ENCODE peak calls at places on chromosome 10, in seven cellular contexts. One of them, this sample, is unnamed.

GRCh38 chr10:95814011-95814727 is 58.2 kb downstream of the ENTPD1 start:
- DNase-seq in GM20000: no peak
- DNase-seq in A673: peak; percentile 3
- DNase-seq in fibroblast of lung: peak; percentile 94
- DNase-seq in GM23338: peak; percentile 30
- DNase-seq in breast epithelium: no peak
- DNase-seq in AG04450: peak; percentile 59
- DNase-seq in this sample: peak; percentile 75

GRCh38 chr10:15460661-15461060 is 89.6 kb upstream of the FAM171A1 start:
- DNase-seq in AG04450: no peak
- DNase-seq in GM23338: no peak
- DNase-seq in A673: no peak
- DNase-seq in fibroblast of lung: no peak
- DNase-seq in GM20000: no peak
- DNase-seq in breast epithelium: no peak
- DNase-seq in this sample: no peak

GRCh38 chr10:129912161-129912917 is 51.7 kb downstream of the EBF3 start:
- DNase-seq in fibroblast of lung: no peak
- DNase-seq in breast epithelium: no peak
- DNase-seq in A673: peak; percentile 55
- DNase-seq in GM23338: no peak
- DNase-seq in GM20000: no peak
- DNase-seq in AG04450: no peak
- DNase-seq in this sample: no peak

GRCh38 chr10:117259279-117259678 is 18.4 kb downstream of the SLC18A2 start:
- DNase-seq in fibroblast of lung: no peak
- DNase-seq in GM23338: no peak
- DNase-seq in A673: no peak
- DNase-seq in GM20000: no peak
- DNase-seq in AG04450: no peak
- DNase-seq in breast epithelium: no peak
- DNase-seq in this sample: no peak

GRCh38 chr10:36681751-36682633 is 443.4 kb upstream of the ANKRD30A start:
- DNase-seq in fibroblast of lung: peak; percentile 68
- DNase-seq in A673: peak; percentile 15
- DNase-seq in AG04450: no peak
- DNase-seq in GM20000: no peak
- DNase-seq in breast epithelium: no peak
- DNase-seq in GM23338: peak; percentile 28
- DNase-seq in this sample: no peak

GRCh38 chr10:45058580-45058979 is 57.9 kb downstream of the ZNF22 start:
- DNase-seq in A673: peak; percentile 41
- DNase-seq in AG04450: no peak
- DNase-seq in GM23338: no peak
- DNase-seq in GM20000: no peak
- DNase-seq in breast epithelium: no peak
- DNase-seq in fibroblast of lung: no peak
- DNase-seq in this sample: no peak

GRCh38 chr10:14386202-14386593 is 55.5 kb upstream of the FRMD4A start:
- DNase-seq in GM23338: no peak
- DNase-seq in GM20000: no peak
- DNase-seq in AG04450: peak; percentile 64
- DNase-seq in fibroblast of lung: peak; percentile 97
- DNase-seq in A673: peak; percentile 21
- DNase-seq in breast epithelium: no peak
- DNase-seq in this sample: peak; percentile 65

GRCh38 chr10:131126321-131127121 is 185.0 kb downstream of the TCERG1L start:
- DNase-seq in A673: no peak
- DNase-seq in GM23338: no peak
- DNase-seq in GM20000: no peak
- DNase-seq in breast epithelium: no peak
- DNase-seq in fibroblast of lung: no peak
- DNase-seq in AG04450: no peak
- DNase-seq in this sample: no peak

GRCh38 chr10:126256864-126257263 is 131.4 kb downstream of the ADAM12 start:
- DNase-seq in AG04450: no peak
- DNase-seq in A673: no peak
- DNase-seq in breast epithelium: no peak
- DNase-seq in fibroblast of lung: no peak
- DNase-seq in GM20000: no peak
- DNase-seq in GM23338: peak; percentile 27
- DNase-seq in this sample: no peak

GRCh38 chr10:33509231-33509871 is 174.9 kb upstream of the NRP1 start:
- DNase-seq in A673: peak; percentile 45
- DNase-seq in GM23338: peak; percentile 18
- DNase-seq in breast epithelium: peak; percentile 75
- DNase-seq in AG04450: no peak
- DNase-seq in GM20000: peak; percentile 52
- DNase-seq in fibroblast of lung: peak; percentile 96
- DNase-seq in this sample: no peak

GRCh38 chr10:92829042-92829785 is 19.1 kb upstream of the EXOC6 start:
- DNase-seq in GM20000: no peak
- DNase-seq in A673: peak; percentile 74
- DNase-seq in AG04450: no peak
- DNase-seq in GM23338: peak; percentile 26
- DNase-seq in fibroblast of lung: no peak
- DNase-seq in breast epithelium: no peak
- DNase-seq in this sample: no peak

GRCh38 chr10:17847586-17848296 is 38.6 kb downstream of the MRC1 start:
- DNase-seq in fibroblast of lung: peak; percentile 13
- DNase-seq in AG04450: no peak
- DNase-seq in GM20000: no peak
- DNase-seq in GM23338: peak; percentile 56
- DNase-seq in A673: peak; percentile 59
- DNase-seq in breast epithelium: no peak
- DNase-seq in this sample: no peak

GRCh38 chr10:121187375-121187774 is 336.2 kb downstream of the WDR11 start:
- DNase-seq in GM20000: no peak
- DNase-seq in breast epithelium: no peak
- DNase-seq in AG04450: no peak
- DNase-seq in A673: no peak
- DNase-seq in fibroblast of lung: peak; percentile 13
- DNase-seq in GM23338: no peak
- DNase-seq in this sample: no peak

GRCh38 chr10:124293641-124294449 is 124.9 kb downstream of the OAT start:
- DNase-seq in AG04450: no peak
- DNase-seq in fibroblast of lung: no peak
- DNase-seq in A673: no peak
- DNase-seq in breast epithelium: no peak
- DNase-seq in GM20000: no peak
- DNase-seq in GM23338: no peak
- DNase-seq in this sample: no peak

GRCh38 chr10:14873090-14873760 is 5.4 kb upstream of the SUV39H2 start:
- DNase-seq in breast epithelium: no peak
- DNase-seq in GM20000: peak; percentile 26
- DNase-seq in fibroblast of lung: peak; percentile 82
- DNase-seq in GM23338: no peak
- DNase-seq in A673: no peak
- DNase-seq in AG04450: no peak
- DNase-seq in this sample: no peak

GRCh38 chr10:101485681-101486554 is 102.1 kb downstream of the POLL start:
- DNase-seq in fibroblast of lung: no peak
- DNase-seq in breast epithelium: no peak
- DNase-seq in GM20000: no peak
- DNase-seq in A673: peak; percentile 95
- DNase-seq in AG04450: no peak
- DNase-seq in GM23338: peak; percentile 37
- DNase-seq in this sample: no peak

GRCh38 chr10:126062132-126063032 is 166.0 kb downstream of the FANK1 start:
- DNase-seq in GM23338: no peak
- DNase-seq in GM20000: no peak
- DNase-seq in A673: peak; percentile 35
- DNase-seq in fibroblast of lung: peak; percentile 99
- DNase-seq in breast epithelium: peak; percentile 69
- DNase-seq in AG04450: peak; percentile 88
- DNase-seq in this sample: peak; percentile 96

GRCh38 chr10:45373003-45373782 is 823 bp upstream of the ALOX5 start:
- DNase-seq in GM20000: peak; percentile 42
- DNase-seq in GM23338: peak; percentile 58
- DNase-seq in AG04450: no peak
- DNase-seq in fibroblast of lung: no peak
- DNase-seq in breast epithelium: no peak
- DNase-seq in A673: no peak
- DNase-seq in this sample: no peak

GRCh38 chr10:72875250-72876055 is 18.1 kb upstream of the OIT3 start:
- DNase-seq in A673: peak; percentile 43
- DNase-seq in GM23338: peak; percentile 70
- DNase-seq in GM20000: peak; percentile 23
- DNase-seq in fibroblast of lung: peak; percentile 22
- DNase-seq in breast epithelium: no peak
- DNase-seq in AG04450: peak; percentile 4
- DNase-seq in this sample: no peak

GRCh38 chr10:43210556-43210955 is 56.3 kb downstream of the RASGEF1A start:
- DNase-seq in A673: no peak
- DNase-seq in AG04450: no peak
- DNase-seq in GM23338: no peak
- DNase-seq in breast epithelium: peak; percentile 43
- DNase-seq in GM20000: no peak
- DNase-seq in fibroblast of lung: no peak
- DNase-seq in this sample: no peak

GRCh38 chr10:110698782-110699201 is 54.7 kb downstream of the RBM20 start:
- DNase-seq in breast epithelium: no peak
- DNase-seq in GM23338: no peak
- DNase-seq in A673: no peak
- DNase-seq in AG04450: no peak
- DNase-seq in GM20000: no peak
- DNase-seq in fibroblast of lung: peak; percentile 21
- DNase-seq in this sample: no peak

GRCh38 chr10:24434961-24435360 is 226.0 kb downstream of the KIAA1217 start:
- DNase-seq in breast epithelium: no peak
- DNase-seq in GM23338: no peak
- DNase-seq in A673: no peak
- DNase-seq in GM20000: no peak
- DNase-seq in fibroblast of lung: no peak
- DNase-seq in AG04450: no peak
- DNase-seq in this sample: no peak

GRCh38 chr10:74930962-74931361 is 104.6 kb downstream of the KAT6B start:
- DNase-seq in breast epithelium: no peak
- DNase-seq in GM23338: no peak
- DNase-seq in GM20000: no peak
- DNase-seq in AG04450: no peak
- DNase-seq in fibroblast of lung: no peak
- DNase-seq in A673: no peak
- DNase-seq in this sample: no peak

GRCh38 chr10:69362471-69362954 is 54.2 kb downstream of the TACR2 start:
- DNase-seq in GM23338: no peak
- DNase-seq in AG04450: peak; percentile 45
- DNase-seq in A673: no peak
- DNase-seq in fibroblast of lung: peak; percentile 82
- DNase-seq in GM20000: no peak
- DNase-seq in breast epithelium: peak; percentile 75
- DNase-seq in this sample: no peak

GRCh38 chr10:43407148-43407575 is 1.8 kb downstream of the HNRNPF start:
- DNase-seq in A673: peak; percentile 55
- DNase-seq in GM20000: peak; percentile 78
- DNase-seq in breast epithelium: peak; percentile 61
- DNase-seq in fibroblast of lung: peak; percentile 53
- DNase-seq in AG04450: no peak
- DNase-seq in GM23338: peak; percentile 39
- DNase-seq in this sample: no peak

GRCh38 chr10:102731222-102731800 is 12.4 kb upstream of the WBP1L start:
- DNase-seq in fibroblast of lung: no peak
- DNase-seq in GM23338: no peak
- DNase-seq in A673: no peak
- DNase-seq in GM20000: no peak
- DNase-seq in AG04450: no peak
- DNase-seq in breast epithelium: no peak
- DNase-seq in this sample: no peak

GRCh38 chr10:78165617-78166016 is 132.0 kb downstream of the RPS24 start:
- DNase-seq in AG04450: no peak
- DNase-seq in breast epithelium: no peak
- DNase-seq in A673: no peak
- DNase-seq in GM23338: peak; percentile 57
- DNase-seq in fibroblast of lung: no peak
- DNase-seq in GM20000: no peak
- DNase-seq in this sample: no peak
- TF ChIP-seq CTCF in AG04450: no peak
- TF ChIP-seq CTCF in breast epithelium: no peak
- TF ChIP-seq CTCF in A673: peak; percentile 29
- TF ChIP-seq CTCF in GM23338: peak; percentile 47
- TF ChIP-seq CTCF in fibroblast of lung: peak; percentile 11
- TF ChIP-seq CTCF in GM20000: no peak
- TF ChIP-seq CTCF in this sample: no peak

DNA sequence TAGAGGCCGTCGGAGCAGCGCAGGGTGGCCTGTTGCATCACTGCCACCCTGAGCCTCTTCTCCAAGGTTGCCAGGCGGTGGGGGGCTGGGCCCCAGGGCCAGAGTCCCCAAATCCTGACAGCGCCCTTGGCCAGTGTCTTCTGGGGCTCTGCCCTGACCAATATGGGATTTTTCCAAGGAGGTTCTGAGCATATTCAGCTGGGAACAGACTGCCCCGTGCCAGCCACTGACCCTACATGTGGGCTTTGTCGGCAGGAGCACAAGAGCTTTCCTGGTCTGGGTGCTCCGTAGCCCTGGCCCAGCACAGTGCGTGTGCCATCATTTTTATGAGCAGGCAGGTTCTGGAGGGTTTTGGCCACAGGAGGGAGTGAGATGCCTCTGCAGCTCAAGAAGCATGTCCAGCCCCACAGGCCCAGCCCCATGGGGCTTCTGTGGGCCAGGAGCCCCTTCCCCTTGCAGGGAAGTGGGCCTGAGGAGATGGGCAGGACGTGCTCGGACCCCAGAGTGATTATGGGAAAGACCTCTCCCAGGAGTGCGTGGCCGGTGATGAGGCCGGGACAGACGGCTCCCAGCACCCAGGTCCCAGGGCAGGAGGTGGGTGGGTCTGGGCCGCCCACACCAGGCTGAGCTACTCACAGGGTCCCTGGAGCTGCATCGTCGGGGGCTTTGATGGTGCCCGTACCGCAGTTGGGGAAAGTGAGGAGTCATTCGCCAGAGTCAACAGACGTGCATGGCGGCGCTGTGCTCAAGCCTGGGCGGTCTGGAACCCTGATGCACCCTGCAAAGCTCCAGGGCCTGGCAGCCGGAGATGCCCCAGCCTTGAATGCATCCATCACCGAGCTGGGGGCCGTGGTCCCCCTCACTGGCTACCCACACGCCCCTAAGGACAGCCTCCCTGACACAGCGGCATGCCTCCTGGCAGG is 66.6 kb downstream of the PWWP2B start:
- DNase-seq in GM23338: no peak
- DNase-seq in A673: no peak
- DNase-seq in breast epithelium: no peak
- DNase-seq in GM20000: no peak
- DNase-seq in AG04450: no peak
- DNase-seq in fibroblast of lung: no peak
- DNase-seq in this sample: no peak
- TF ChIP-seq CTCF in GM23338: no peak
- TF ChIP-seq CTCF in A673: no peak
- TF ChIP-seq CTCF in breast epithelium: no peak
- TF ChIP-seq CTCF in GM20000: no peak
- TF ChIP-seq CTCF in AG04450: peak; percentile 11
- TF ChIP-seq CTCF in fibroblast of lung: peak; percentile 27
- TF ChIP-seq CTCF in this sample: no peak

GRCh38 chr10:48983648-48984359 is 44.2 kb upstream of the LRRC18 start:
- DNase-seq in AG04450: no peak
- DNase-seq in GM23338: no peak
- DNase-seq in fibroblast of lung: no peak
- DNase-seq in A673: no peak
- DNase-seq in GM20000: no peak
- DNase-seq in breast epithelium: no peak
- DNase-seq in this sample: no peak
- TF ChIP-seq CTCF in AG04450: no peak
- TF ChIP-seq CTCF in GM23338: peak; percentile 17
- TF ChIP-seq CTCF in fibroblast of lung: no peak
- TF ChIP-seq CTCF in A673: no peak
- TF ChIP-seq CTCF in GM20000: no peak
- TF ChIP-seq CTCF in breast epithelium: no peak
- TF ChIP-seq CTCF in this sample: no peak

GRCh38 chr10:119198438-119198837 is 8.9 kb upstream of the GRK5 start:
- DNase-seq in breast epithelium: no peak
- DNase-seq in AG04450: no peak
- DNase-seq in GM20000: peak; percentile 59
- DNase-seq in fibroblast of lung: no peak
- DNase-seq in A673: no peak
- DNase-seq in GM23338: peak; percentile 82
- DNase-seq in this sample: no peak
- TF ChIP-seq CTCF in breast epithelium: no peak
- TF ChIP-seq CTCF in AG04450: peak; percentile 56
- TF ChIP-seq CTCF in GM20000: peak; percentile 28
- TF ChIP-seq CTCF in fibroblast of lung: peak; percentile 53
- TF ChIP-seq CTCF in A673: peak; percentile 59
- TF ChIP-seq CTCF in GM23338: peak; percentile 75
- TF ChIP-seq CTCF in this sample: peak; percentile 23